ENCODE peak calls at places on chromosomes 6 and 20, in four cellular contexts. One of them, this sample, is unnamed.

GRCh38 chr6:15824851-15825250 is 162.0 kb upstream of the DTNBP1 start:
- DNase-seq in IMR-90: no peak
- DNase-seq in HepG2: no peak
- DNase-seq in H9: no peak
- DNase-seq in this sample: no peak

GRCh38 chr6:40444811-40445210 is 142.4 kb downstream of the LRFN2 start:
- DNase-seq in HepG2: no peak
- DNase-seq in IMR-90: no peak
- DNase-seq in H9: no peak
- DNase-seq in this sample: no peak

GRCh38 chr6:71351190-71351589 is 62.6 kb downstream of the OGFRL1 start:
- DNase-seq in H9: no peak
- DNase-seq in HepG2: no peak
- DNase-seq in IMR-90: no peak
- DNase-seq in this sample: no peak

GRCh38 chr6:40188931-40189330 is 254.7 kb upstream of the MOCS1 start:
- DNase-seq in IMR-90: no peak
- DNase-seq in HepG2: no peak
- DNase-seq in H9: no peak
- DNase-seq in this sample: no peak

GRCh38 chr20:51219544-51219943 is 196.6 kb upstream of the KCNG1 start:
- DNase-seq in HepG2: no peak
- DNase-seq in H9: no peak
- DNase-seq in IMR-90: no peak
- DNase-seq in this sample: no peak

GRCh38 chr6:18362058-18362561 is 25.0 kb upstream of the RNF144B start:
- DNase-seq in H9: no peak
- DNase-seq in HepG2: no peak
- DNase-seq in IMR-90: peak; percentile 98
- DNase-seq in this sample: peak; percentile 48

GRCh38 chr6:81171991-81172740 is 580.3 kb downstream of the TENT5A start:
- DNase-seq in HepG2: no peak
- DNase-seq in H9: no peak
- DNase-seq in IMR-90: peak; percentile 36
- DNase-seq in this sample: no peak

GRCh38 chr20:41009960-41010359 is 18.7 kb upstream of the TOP1 start:
- DNase-seq in IMR-90: peak; percentile 69
- DNase-seq in H9: no peak
- DNase-seq in HepG2: peak; percentile 60
- DNase-seq in this sample: no peak

GRCh38 chr6:6624269-6624668 is 35.7 kb downstream of the LY86 start:
- DNase-seq in H9: no peak
- DNase-seq in IMR-90: no peak
- DNase-seq in HepG2: no peak
- DNase-seq in this sample: no peak

GRCh38 chr20:52972190-52972937 is at the start of gene TSHZ2:
- DNase-seq in IMR-90: peak; percentile 1
- DNase-seq in H9: peak; percentile 52
- DNase-seq in HepG2: peak; percentile 24
- DNase-seq in this sample: no peak

GRCh38 chr6:158467923-158468322 is 92.0 kb upstream of the TMEM181 start:
- DNase-seq in H9: peak; percentile 67
- DNase-seq in IMR-90: no peak
- DNase-seq in HepG2: no peak
- DNase-seq in this sample: no peak

GRCh38 chr20:35604444-35604750 is 11.2 kb upstream of the SPAG4 start:
- DNase-seq in HepG2: peak; percentile 70
- DNase-seq in H9: peak; percentile 83
- DNase-seq in IMR-90: no peak
- DNase-seq in this sample: no peak

GRCh38 chr20:53763707-53764415 is 170.2 kb upstream of the ZNF217 start:
- DNase-seq in HepG2: peak; percentile 100
- DNase-seq in IMR-90: peak; percentile 58
- DNase-seq in H9: peak; percentile 71
- DNase-seq in this sample: peak; percentile 55

GRCh38 chr6:135310291-135310690 is 129.2 kb downstream of the MYB start:
- DNase-seq in H9: no peak
- DNase-seq in IMR-90: no peak
- DNase-seq in HepG2: no peak
- DNase-seq in this sample: no peak

GRCh38 chr6:135319819-135320218 is 138.7 kb downstream of the MYB start:
- DNase-seq in IMR-90: no peak
- DNase-seq in H9: no peak
- DNase-seq in HepG2: no peak
- DNase-seq in this sample: no peak

GRCh38 chr6:135318728-135319469 is 137.8 kb downstream of the MYB start:
- DNase-seq in HepG2: no peak
- DNase-seq in IMR-90: no peak
- DNase-seq in H9: no peak
- DNase-seq in this sample: no peak

GRCh38 chr6:135311446-135312200 is 130.5 kb downstream of the MYB start:
- DNase-seq in HepG2: no peak
- DNase-seq in IMR-90: no peak
- DNase-seq in H9: no peak
- DNase-seq in this sample: no peak

GRCh38 chr6:135314543-135314942 is 133.4 kb downstream of the MYB start:
- DNase-seq in H9: no peak
- DNase-seq in HepG2: no peak
- DNase-seq in IMR-90: no peak
- DNase-seq in this sample: no peak
- TF ChIP-seq CTCF in H9: peak; percentile 46
- TF ChIP-seq CTCF in HepG2: no peak
- TF ChIP-seq CTCF in IMR-90: no peak
- TF ChIP-seq CTCF in this sample: no peak

DNA sequence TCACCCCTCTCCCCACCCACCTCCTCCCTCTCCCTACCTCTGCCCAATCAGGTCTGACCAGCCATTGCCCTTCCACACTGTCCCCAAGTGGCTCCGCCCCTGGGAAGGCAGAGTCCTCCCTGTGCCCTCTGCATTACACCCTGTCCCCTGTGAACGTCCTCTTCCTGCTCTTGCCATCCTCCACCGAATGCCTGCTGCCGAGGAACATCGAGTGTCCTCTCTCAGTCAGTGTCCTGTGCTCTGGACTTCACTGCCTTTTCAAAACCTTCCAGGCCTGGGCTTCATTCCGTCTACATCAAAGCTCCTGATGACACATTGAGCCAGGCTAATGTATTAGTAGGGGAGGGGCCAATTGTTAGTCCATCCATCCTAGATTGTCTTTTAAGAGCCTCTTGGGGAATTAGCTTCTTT is 3.3 kb upstream of the PACSIN1 start:
- DNase-seq in IMR-90: no peak
- DNase-seq in H9: peak; percentile 90
- DNase-seq in HepG2: peak; percentile 36
- DNase-seq in this sample: peak; percentile 75
- H3K9ac ChIP-seq in IMR-90: no peak overlapping the region
- H3K9ac ChIP-seq in H9: no peak overlapping the region
- H3K9ac ChIP-seq in HepG2: no peak overlapping the region
- H3K9ac ChIP-seq in this sample: no peak overlapping the region

DNA sequence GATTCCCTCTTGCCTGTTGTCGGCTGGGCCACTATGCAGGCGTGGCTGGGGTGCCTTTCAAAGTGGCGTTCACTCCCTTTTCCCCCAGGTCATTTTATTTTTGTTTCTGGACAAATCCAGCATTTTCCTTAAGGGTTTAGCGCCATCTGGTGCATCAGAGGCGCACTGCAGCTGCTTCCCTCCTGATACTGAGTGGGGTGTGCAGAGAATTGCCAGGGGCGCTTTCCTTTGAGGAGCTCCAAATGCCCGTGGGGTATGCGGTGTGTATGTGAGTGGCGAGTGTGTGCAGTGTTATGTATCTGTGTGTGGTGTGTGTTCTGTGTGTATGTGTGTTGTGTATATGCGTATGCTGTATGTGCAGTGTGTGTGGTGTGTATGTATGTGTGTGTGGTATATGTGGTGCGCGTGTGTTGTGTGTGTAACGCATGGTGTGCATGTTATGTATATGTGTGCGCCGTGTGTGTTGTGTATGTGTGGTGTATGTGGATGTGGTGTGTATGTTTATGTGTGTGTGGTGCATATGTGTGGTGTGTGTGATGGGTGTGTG is 100.1 kb upstream of the AGPAT4 start:
- DNase-seq in HepG2: peak; percentile 53
- DNase-seq in H9: peak; percentile 70
- DNase-seq in IMR-90: peak; percentile 50
- DNase-seq in this sample: peak; percentile 85
- TF ChIP-seq CTCF in HepG2: peak; percentile 92
- TF ChIP-seq CTCF in H9: peak; percentile 96
- TF ChIP-seq CTCF in IMR-90: peak; percentile 91
- TF ChIP-seq CTCF in this sample: peak; percentile 89

DNA sequence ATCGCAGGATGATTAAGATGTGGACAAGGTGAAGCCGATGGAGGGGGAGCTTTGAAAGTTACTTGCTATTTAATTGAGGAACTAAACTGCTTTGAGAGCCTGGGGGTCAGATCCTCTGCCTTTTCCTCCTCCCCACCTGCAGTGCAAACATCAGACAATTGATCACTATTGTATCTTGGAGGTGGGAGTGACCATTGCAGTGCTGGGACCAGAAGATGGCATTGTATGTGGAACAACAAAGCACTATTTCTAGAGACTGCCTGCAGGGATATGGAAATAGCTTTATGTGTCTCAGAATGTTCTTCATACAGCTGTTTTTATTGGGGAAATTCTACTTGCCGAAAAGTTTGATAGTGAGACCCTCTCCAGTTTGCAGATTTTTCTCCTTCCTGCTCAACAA is 4.2 kb downstream of the MOG start:
- DNase-seq in H9: peak; percentile 50
- DNase-seq in HepG2: no peak
- DNase-seq in IMR-90: no peak
- DNase-seq in this sample: no peak
- H3K9ac ChIP-seq in H9: no peak overlapping the region
- H3K9ac ChIP-seq in HepG2: no peak overlapping the region
- H3K9ac ChIP-seq in IMR-90: no peak overlapping the region
- H3K9ac ChIP-seq in this sample: no peak overlapping the region

DNA sequence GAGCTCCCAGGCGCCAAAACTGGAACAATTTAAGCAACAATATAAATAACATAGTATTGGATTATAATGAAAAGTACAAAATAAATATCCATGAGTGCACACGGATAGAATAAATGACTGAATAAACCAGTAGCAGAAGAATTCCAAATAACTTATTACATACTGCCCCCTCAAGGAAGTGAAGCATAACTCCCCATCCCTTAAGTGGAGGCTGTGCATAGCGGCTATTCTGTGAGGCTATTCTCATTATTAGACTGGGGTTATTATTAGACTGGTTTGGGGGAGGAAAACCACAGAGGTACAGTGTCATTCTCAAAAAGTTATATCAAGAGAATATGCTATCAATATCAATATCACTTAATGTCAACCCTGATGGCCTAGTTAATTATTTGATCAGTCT is 94.4 kb upstream of the SIRPA start:
- DNase-seq in IMR-90: peak; percentile 56
- DNase-seq in H9: no peak
- DNase-seq in HepG2: no peak
- DNase-seq in this sample: peak; percentile 72
- TF ChIP-seq CTCF in IMR-90: peak; percentile 62
- TF ChIP-seq CTCF in H9: peak; percentile 47
- TF ChIP-seq CTCF in HepG2: peak; percentile 21
- TF ChIP-seq CTCF in this sample: peak; percentile 81

DNA sequence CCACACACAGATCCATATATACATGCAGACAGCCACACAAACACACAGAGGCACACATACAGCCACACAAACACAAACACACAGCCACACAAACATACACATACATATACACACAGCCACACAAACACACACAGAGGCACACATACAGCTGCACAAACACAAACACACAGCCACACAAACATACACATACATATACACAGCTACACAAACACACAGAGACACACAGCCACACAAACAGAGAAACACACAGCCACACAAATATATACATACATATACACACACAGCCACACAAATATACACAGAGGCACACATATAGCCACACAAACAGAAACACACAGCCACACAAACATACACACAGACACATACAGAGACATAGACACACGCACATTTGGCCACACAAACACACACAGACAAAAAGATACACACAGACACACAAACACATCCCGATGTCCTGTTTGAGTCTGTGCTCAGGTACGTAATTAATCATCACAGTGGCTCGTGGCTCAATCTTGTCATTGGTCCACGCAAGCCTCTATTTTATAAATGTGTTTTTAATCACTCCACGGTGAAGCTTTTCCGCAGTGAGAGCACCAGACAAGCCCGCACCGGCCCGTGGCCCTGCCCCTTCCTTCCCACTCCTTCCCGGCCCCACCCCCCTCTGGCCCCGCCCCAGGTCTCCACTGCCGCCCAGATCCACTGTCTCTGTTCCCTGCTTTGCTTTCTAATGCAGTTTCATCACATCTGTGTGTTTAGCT is 135.3 kb downstream of the CDH4 start:
- DNase-seq in H9: peak; percentile 63
- DNase-seq in HepG2: no peak
- DNase-seq in IMR-90: peak; percentile 41
- DNase-seq in this sample: no peak
- H3K9ac ChIP-seq in H9: no peak overlapping the region
- H3K9ac ChIP-seq in HepG2: no peak overlapping the region
- H3K9ac ChIP-seq in IMR-90: peak overlapping the region; percentile 62
- H3K9ac ChIP-seq in this sample: no peak overlapping the region

DNA sequence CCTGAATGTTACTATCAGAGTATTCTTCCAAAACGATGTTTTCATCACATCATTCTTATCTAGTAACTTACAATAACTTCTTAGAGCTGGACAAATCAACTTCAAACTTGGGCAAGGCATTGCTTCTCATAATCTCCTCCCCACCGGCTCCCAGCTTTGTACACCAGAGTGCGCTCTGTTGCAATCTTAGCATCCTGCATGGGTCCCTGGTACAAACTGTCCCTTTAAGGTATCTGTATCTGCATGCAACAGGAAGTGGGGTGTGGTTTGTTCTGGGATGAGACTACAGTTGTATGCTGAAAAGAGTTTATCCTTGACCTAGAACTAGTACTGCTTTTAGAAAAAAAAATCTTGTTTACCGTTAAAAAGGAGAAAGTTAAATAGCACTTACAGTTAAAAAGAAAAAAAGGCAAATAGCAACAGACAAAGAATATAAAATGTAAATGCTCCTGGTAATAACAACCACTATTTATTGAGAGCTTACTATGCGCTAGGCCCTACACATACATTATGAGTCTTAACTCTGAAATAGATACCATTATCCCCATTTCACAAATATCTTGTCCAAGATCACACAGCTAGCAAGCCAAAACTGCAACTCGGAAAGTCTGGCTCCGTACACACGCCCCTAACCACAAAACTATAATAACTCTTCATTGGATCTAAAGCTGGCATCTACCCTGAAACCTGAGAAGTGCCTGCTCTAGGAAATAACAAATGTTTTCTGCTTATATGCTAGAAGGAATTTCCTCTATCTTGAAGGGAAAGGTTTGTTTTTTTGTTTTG is 9.8 kb upstream of the HECA start:
- DNase-seq in H9: peak; percentile 57
- DNase-seq in IMR-90: peak; percentile 49
- DNase-seq in HepG2: peak; percentile 61
- DNase-seq in this sample: peak; percentile 73
- TF ChIP-seq CTCF in H9: peak; percentile 66
- TF ChIP-seq CTCF in IMR-90: peak; percentile 31
- TF ChIP-seq CTCF in HepG2: peak; percentile 65
- TF ChIP-seq CTCF in this sample: peak; percentile 66

GRCh38 chr6:105111871-105112270 is 67.9 kb downstream of the POPDC3 start:
- DNase-seq in H9: no peak
- DNase-seq in IMR-90: no peak
- DNase-seq in HepG2: no peak
- DNase-seq in this sample: no peak
- H3K9ac ChIP-seq in H9: no peak overlapping the region
- H3K9ac ChIP-seq in IMR-90: no peak overlapping the region
- H3K9ac ChIP-seq in HepG2: no peak overlapping the region
- H3K9ac ChIP-seq in this sample: no peak overlapping the region